ENCODE peak calls at places on chromosomes 13 and 19, in nine cellular contexts. One of them, this sample, is unnamed. For H3K36me3, the result is how much of the 10 kb centered on the place peaks cover.

GRCh38 chr13:109180905-109181425 is 551.6 kb downstream of the MYO16 start:
- DNase-seq in GM23248: peak
- DNase-seq in mammary epithelial cell: peak
- DNase-seq in GM23338: peak
- DNase-seq in fibroblast of lung: peak
- DNase-seq in neural progenitor cell: no peak
- DNase-seq in PC-9: peak
- DNase-seq in astrocyte: peak
- DNase-seq in HCT116: peak
- DNase-seq in this sample: peak

GRCh38 chr13:51556740-51557139 is 27.5 kb upstream of the WDFY2 start:
- DNase-seq in fibroblast of lung: no peak
- DNase-seq in neural progenitor cell: no peak
- DNase-seq in PC-9: no peak
- DNase-seq in mammary epithelial cell: peak
- DNase-seq in HCT116: no peak
- DNase-seq in GM23338: no peak
- DNase-seq in astrocyte: no peak
- DNase-seq in GM23248: no peak
- DNase-seq in this sample: no peak

GRCh38 chr13:51417716-51418115 is 35.1 kb downstream of the INTS6 start:
- DNase-seq in neural progenitor cell: no peak
- DNase-seq in GM23248: no peak
- DNase-seq in fibroblast of lung: no peak
- DNase-seq in mammary epithelial cell: no peak
- DNase-seq in HCT116: no peak
- DNase-seq in PC-9: no peak
- DNase-seq in astrocyte: no peak
- DNase-seq in GM23338: no peak
- DNase-seq in this sample: no peak

GRCh38 chr13:30746816-30747215 is 11.5 kb downstream of the ALOX5AP start:
- DNase-seq in mammary epithelial cell: no peak
- DNase-seq in PC-9: no peak
- DNase-seq in GM23248: no peak
- DNase-seq in GM23338: no peak
- DNase-seq in astrocyte: no peak
- DNase-seq in HCT116: no peak
- DNase-seq in neural progenitor cell: no peak
- DNase-seq in fibroblast of lung: no peak
- DNase-seq in this sample: no peak

GRCh38 chr13:113616991-113617749 is 32.6 kb downstream of the TFDP1 start:
- DNase-seq in astrocyte: peak
- DNase-seq in GM23248: no peak
- DNase-seq in PC-9: peak
- DNase-seq in fibroblast of lung: no peak
- DNase-seq in mammary epithelial cell: no peak
- DNase-seq in GM23338: peak
- DNase-seq in HCT116: no peak
- DNase-seq in neural progenitor cell: peak
- DNase-seq in this sample: peak

GRCh38 chr19:49136771-49137171 is 17.4 kb downstream of the PPFIA3 start:
- DNase-seq in fibroblast of lung: peak
- DNase-seq in mammary epithelial cell: no peak
- DNase-seq in neural progenitor cell: no peak
- DNase-seq in GM23248: no peak
- DNase-seq in HCT116: no peak
- DNase-seq in GM23338: no peak
- DNase-seq in astrocyte: no peak
- DNase-seq in PC-9: no peak
- DNase-seq in this sample: no peak

GRCh38 chr13:39505151-39505550 is 97.8 kb downstream of the LHFPL6 start:
- DNase-seq in GM23248: no peak
- DNase-seq in HCT116: no peak
- DNase-seq in astrocyte: no peak
- DNase-seq in fibroblast of lung: no peak
- DNase-seq in mammary epithelial cell: no peak
- DNase-seq in GM23338: no peak
- DNase-seq in PC-9: no peak
- DNase-seq in neural progenitor cell: no peak
- DNase-seq in this sample: no peak

GRCh38 chr19:49065905-49066512 is 1.4 kb upstream of the NTF4 start:
- DNase-seq in PC-9: no peak
- DNase-seq in GM23248: no peak
- DNase-seq in mammary epithelial cell: no peak
- DNase-seq in HCT116: no peak
- DNase-seq in neural progenitor cell: no peak
- DNase-seq in GM23338: peak
- DNase-seq in fibroblast of lung: no peak
- DNase-seq in astrocyte: no peak
- DNase-seq in this sample: no peak

GRCh38 chr13:50129065-50129922 is 114.0 kb downstream of the KCNRG start:
- DNase-seq in GM23338: peak
- DNase-seq in neural progenitor cell: peak
- DNase-seq in HCT116: no peak
- DNase-seq in mammary epithelial cell: no peak
- DNase-seq in PC-9: no peak
- DNase-seq in fibroblast of lung: no peak
- DNase-seq in astrocyte: no peak
- DNase-seq in GM23248: no peak
- DNase-seq in this sample: no peak

GRCh38 chr19:13207237-13208130 is 57.3 kb downstream of the IER2 start:
- DNase-seq in PC-9: peak
- DNase-seq in HCT116: no peak
- DNase-seq in mammary epithelial cell: no peak
- DNase-seq in GM23338: peak
- DNase-seq in neural progenitor cell: peak
- DNase-seq in GM23248: peak
- DNase-seq in fibroblast of lung: no peak
- DNase-seq in astrocyte: no peak
- DNase-seq in this sample: peak

GRCh38 chr13:108494991-108495661 is 134.3 kb upstream of the MYO16 start:
- DNase-seq in astrocyte: no peak
- DNase-seq in fibroblast of lung: peak
- DNase-seq in GM23248: no peak
- DNase-seq in GM23338: peak
- DNase-seq in neural progenitor cell: peak
- DNase-seq in mammary epithelial cell: no peak
- DNase-seq in PC-9: no peak
- DNase-seq in HCT116: no peak
- DNase-seq in this sample: peak

GRCh38 chr13:21686761-21687391 is 16.0 kb downstream of the FGF9 start:
- DNase-seq in fibroblast of lung: no peak
- DNase-seq in GM23338: no peak
- DNase-seq in GM23248: no peak
- DNase-seq in mammary epithelial cell: no peak
- DNase-seq in neural progenitor cell: no peak
- DNase-seq in PC-9: no peak
- DNase-seq in HCT116: no peak
- DNase-seq in astrocyte: no peak
- DNase-seq in this sample: no peak

GRCh38 chr19:48878219-48879024 is 6.2 kb downstream of the PPP1R15A start:
- DNase-seq in neural progenitor cell: no peak
- DNase-seq in HCT116: no peak
- DNase-seq in GM23248: peak
- DNase-seq in GM23338: no peak
- DNase-seq in PC-9: no peak
- DNase-seq in mammary epithelial cell: peak
- DNase-seq in fibroblast of lung: peak
- DNase-seq in astrocyte: peak
- DNase-seq in this sample: no peak

GRCh38 chr19:42942187-42942789 is 5.3 kb upstream of the PSG7 start:
- DNase-seq in astrocyte: peak
- DNase-seq in GM23338: peak
- DNase-seq in PC-9: no peak
- DNase-seq in fibroblast of lung: peak
- DNase-seq in HCT116: peak
- DNase-seq in neural progenitor cell: no peak
- DNase-seq in GM23248: peak
- DNase-seq in mammary epithelial cell: peak
- DNase-seq in this sample: peak

GRCh38 chr13:54709546-54709945 is 1680.9 kb downstream of the OLFM4 start:
- DNase-seq in GM23248: no peak
- DNase-seq in PC-9: no peak
- DNase-seq in HCT116: no peak
- DNase-seq in mammary epithelial cell: no peak
- DNase-seq in neural progenitor cell: no peak
- DNase-seq in astrocyte: no peak
- DNase-seq in GM23338: no peak
- DNase-seq in fibroblast of lung: peak
- DNase-seq in this sample: no peak

GRCh38 chr13:46778879-46779278 is 18.1 kb downstream of the ESD start:
- DNase-seq in neural progenitor cell: no peak
- DNase-seq in GM23248: peak
- DNase-seq in GM23338: no peak
- DNase-seq in mammary epithelial cell: no peak
- DNase-seq in astrocyte: peak
- DNase-seq in fibroblast of lung: peak
- DNase-seq in PC-9: no peak
- DNase-seq in HCT116: no peak
- DNase-seq in this sample: no peak

GRCh38 chr13:43991773-43992201 is 112.1 kb downstream of the LACC1 start:
- DNase-seq in neural progenitor cell: no peak
- DNase-seq in GM23338: peak
- DNase-seq in GM23248: no peak
- DNase-seq in astrocyte: no peak
- DNase-seq in HCT116: no peak
- DNase-seq in fibroblast of lung: no peak
- DNase-seq in mammary epithelial cell: no peak
- DNase-seq in PC-9: no peak
- DNase-seq in this sample: no peak

GRCh38 chr19:44803442-44804428 is 5.2 kb upstream of the BCAM start:
- DNase-seq in PC-9: peak
- DNase-seq in GM23248: no peak
- DNase-seq in fibroblast of lung: no peak
- DNase-seq in neural progenitor cell: no peak
- DNase-seq in mammary epithelial cell: no peak
- DNase-seq in astrocyte: no peak
- DNase-seq in GM23338: no peak
- DNase-seq in HCT116: no peak
- DNase-seq in this sample: peak

GRCh38 chr19:2099937-2100718 is 3.4 kb downstream of the IZUMO4 start:
- DNase-seq in mammary epithelial cell: no peak
- DNase-seq in astrocyte: no peak
- DNase-seq in fibroblast of lung: no peak
- DNase-seq in PC-9: no peak
- DNase-seq in GM23248: no peak
- DNase-seq in HCT116: no peak
- DNase-seq in GM23338: no peak
- DNase-seq in neural progenitor cell: no peak
- DNase-seq in this sample: no peak
- H3K36me3 ChIP-seq in mammary epithelial cell: under half
- H3K36me3 ChIP-seq in astrocyte: under half
- H3K36me3 ChIP-seq in fibroblast of lung: under half
- H3K36me3 ChIP-seq in PC-9: under half
- H3K36me3 ChIP-seq in GM23248: under half
- H3K36me3 ChIP-seq in HCT116: under half
- H3K36me3 ChIP-seq in GM23338: under half
- H3K36me3 ChIP-seq in neural progenitor cell: under half
- H3K36me3 ChIP-seq in this sample: under half

DNA sequence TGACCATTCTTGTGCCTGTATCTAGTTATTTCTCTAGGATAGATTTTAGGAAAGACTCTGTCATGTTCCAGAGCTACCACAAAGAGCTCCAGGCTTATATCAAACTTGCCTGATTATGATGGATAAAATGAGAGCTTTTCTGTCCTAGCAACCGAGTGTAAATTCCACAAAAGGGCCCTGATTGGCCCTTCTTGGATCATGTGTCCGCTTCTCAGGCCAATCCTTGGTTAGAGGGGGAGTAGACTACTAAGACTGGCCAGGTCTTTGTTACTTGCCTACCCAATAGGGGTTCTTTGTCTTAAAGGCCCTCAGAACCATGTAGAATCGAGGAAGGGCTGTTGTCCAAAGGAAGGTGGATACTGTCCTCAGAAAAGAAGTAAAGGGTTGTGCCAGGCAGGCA is 2.4 kb downstream of the DHX34 start:
- DNase-seq in astrocyte: peak
- DNase-seq in neural progenitor cell: peak
- DNase-seq in PC-9: no peak
- DNase-seq in HCT116: peak
- DNase-seq in GM23248: peak
- DNase-seq in GM23338: peak
- DNase-seq in fibroblast of lung: peak
- DNase-seq in mammary epithelial cell: peak
- DNase-seq in this sample: peak
- H3K4me3 ChIP-seq in astrocyte: no peak
- H3K4me3 ChIP-seq in neural progenitor cell: no peak
- H3K4me3 ChIP-seq in PC-9: no peak
- H3K4me3 ChIP-seq in HCT116: no peak
- H3K4me3 ChIP-seq in GM23248: no peak
- H3K4me3 ChIP-seq in GM23338: no peak
- H3K4me3 ChIP-seq in fibroblast of lung: no peak
- H3K4me3 ChIP-seq in mammary epithelial cell: no peak
- H3K4me3 ChIP-seq in this sample: no peak

GRCh38 chr13:27959976-27960361 is 9.1 kb downstream of the CDX2 start:
- DNase-seq in HCT116: no peak
- DNase-seq in astrocyte: no peak
- DNase-seq in neural progenitor cell: no peak
- DNase-seq in GM23338: no peak
- DNase-seq in GM23248: no peak
- DNase-seq in fibroblast of lung: no peak
- DNase-seq in mammary epithelial cell: no peak
- DNase-seq in PC-9: no peak
- DNase-seq in this sample: no peak

GRCh38 chr13:27962982-27963381 is 6.1 kb downstream of the CDX2 start:
- DNase-seq in GM23248: no peak
- DNase-seq in neural progenitor cell: no peak
- DNase-seq in HCT116: no peak
- DNase-seq in mammary epithelial cell: no peak
- DNase-seq in astrocyte: no peak
- DNase-seq in fibroblast of lung: no peak
- DNase-seq in PC-9: no peak
- DNase-seq in GM23338: no peak
- DNase-seq in this sample: no peak

GRCh38 chr13:27960362-27961226 is 8.5 kb downstream of the CDX2 start:
- DNase-seq in HCT116: no peak
- DNase-seq in PC-9: peak
- DNase-seq in GM23248: peak
- DNase-seq in neural progenitor cell: peak
- DNase-seq in fibroblast of lung: peak
- DNase-seq in astrocyte: no peak
- DNase-seq in mammary epithelial cell: peak
- DNase-seq in GM23338: peak
- DNase-seq in this sample: peak

GRCh38 chr13:27961227-27962085 is 7.7 kb downstream of the CDX2 start:
- DNase-seq in astrocyte: no peak
- DNase-seq in fibroblast of lung: no peak
- DNase-seq in mammary epithelial cell: no peak
- DNase-seq in neural progenitor cell: no peak
- DNase-seq in PC-9: no peak
- DNase-seq in GM23338: peak
- DNase-seq in GM23248: no peak
- DNase-seq in HCT116: no peak
- DNase-seq in this sample: no peak

GRCh38 chr13:27962128-27962841 is 6.8 kb downstream of the CDX2 start:
- DNase-seq in GM23248: no peak
- DNase-seq in GM23338: peak
- DNase-seq in fibroblast of lung: no peak
- DNase-seq in neural progenitor cell: peak
- DNase-seq in PC-9: no peak
- DNase-seq in astrocyte: no peak
- DNase-seq in mammary epithelial cell: no peak
- DNase-seq in HCT116: no peak
- DNase-seq in this sample: no peak
- TF ChIP-seq EZH2 in GM23248: no peak
- TF ChIP-seq EZH2 in GM23338: peak
- TF ChIP-seq EZH2 in fibroblast of lung: no peak
- TF ChIP-seq EZH2 in neural progenitor cell: no peak
- TF ChIP-seq EZH2 in PC-9: no peak
- TF ChIP-seq EZH2 in astrocyte: no peak
- TF ChIP-seq EZH2 in mammary epithelial cell: no peak
- TF ChIP-seq EZH2 in HCT116: no peak
- TF ChIP-seq EZH2 in this sample: no peak

GRCh38 chr19:39389621-39390414 is 1.1 kb downstream of the PAF1 start:
- DNase-seq in astrocyte: no peak
- DNase-seq in mammary epithelial cell: no peak
- DNase-seq in GM23338: peak
- DNase-seq in neural progenitor cell: no peak
- DNase-seq in GM23248: no peak
- DNase-seq in HCT116: no peak
- DNase-seq in fibroblast of lung: no peak
- DNase-seq in PC-9: no peak
- DNase-seq in this sample: no peak
- H3K36me3 ChIP-seq in astrocyte: under half
- H3K36me3 ChIP-seq in mammary epithelial cell: under half
- H3K36me3 ChIP-seq in GM23338: under half
- H3K36me3 ChIP-seq in neural progenitor cell: under half
- H3K36me3 ChIP-seq in GM23248: under half
- H3K36me3 ChIP-seq in HCT116: under half
- H3K36me3 ChIP-seq in fibroblast of lung: under half
- H3K36me3 ChIP-seq in PC-9: under half
- H3K36me3 ChIP-seq in this sample: under half

This sample was measured in A673.